ENCODE peak calls at places on chromosomes 1 and 21, in four cellular contexts. T, B, S and J are unnamed samples.
A peak's percentile ranks its signal among the peaks of the same experiment; 100 is the strongest.

GRCh38 chr21:14403681-14404318 is 20.9 kb upstream of the HSPA13 start:
- DNase-seq in S (peak; percentile 19), T (no peak), B (peak; percentile 9), J (no peak)

GRCh38 chr1:25566730-25567341 is 23.4 kb downstream of the LDLRAP1 start:
- DNase-seq in S (no peak), B (no peak), T (no peak), J (no peak)

GRCh38 chr1:192660613-192661012 is 24.7 kb downstream of the RGS13 start:
- DNase-seq in S (no peak), B (no peak), T (no peak), J (no peak)

GRCh38 chr1:160205242-160205973 is at the start of gene PEA15:
- DNase-seq in B (no peak), T (peak; percentile 82), S (no peak), J (peak; percentile 68)

GRCh38 chr1:114258633-114259032 is 105.0 kb upstream of the SYT6 start:
- DNase-seq in B (no peak), T (no peak), S (no peak), J (no peak)

GRCh38 chr1:201049248-201049831 is 25.8 kb upstream of the KIF21B start:
- DNase-seq in S (no peak), T (no peak), B (no peak), J (no peak)

GRCh38 chr1:24142546-24143431 is at the start of gene IL22RA1:
- DNase-seq in S (peak; percentile 48), T (no peak), B (no peak), J (no peak)

GRCh38 chr1:224621813-224622682 is 5.9 kb downstream of the CNIH3 start:
- DNase-seq in T (no peak), B (no peak), S (no peak), J (no peak)

GRCh38 chr1:96515925-96516324 is 205.7 kb upstream of the PTBP2 start:
- DNase-seq in B (no peak), T (no peak), S (no peak), J (no peak)

GRCh38 chr1:172895050-172895460 is 155.7 kb downstream of the TNFSF18 start:
- DNase-seq in S (no peak), T (no peak), B (no peak), J (no peak)

GRCh38 chr21:45054927-45055612 is 19.3 kb upstream of the ADARB1 start:
- DNase-seq in S (no peak), B (no peak), T (no peak), J (no peak)

GRCh38 chr1:78911956-78912880 is 94.3 kb downstream of the ADGRL4 start:
- DNase-seq in B (no peak), S (no peak), T (no peak), J (no peak)

GRCh38 chr1:162215902-162216301 is 146.4 kb downstream of the NOS1AP start:
- DNase-seq in S (no peak), B (no peak), T (no peak), J (peak; percentile 76)

GRCh38 chr1:36238433-36238832 is 14.2 kb downstream of the THRAP3 start:
- DNase-seq in T (no peak), S (no peak), B (no peak), J (no peak)

GRCh38 chr1:240820816-240821215 is 208.9 kb upstream of the GREM2 start:
- DNase-seq in T (no peak), B (peak; percentile 2), S (no peak), J (no peak)

DNA sequence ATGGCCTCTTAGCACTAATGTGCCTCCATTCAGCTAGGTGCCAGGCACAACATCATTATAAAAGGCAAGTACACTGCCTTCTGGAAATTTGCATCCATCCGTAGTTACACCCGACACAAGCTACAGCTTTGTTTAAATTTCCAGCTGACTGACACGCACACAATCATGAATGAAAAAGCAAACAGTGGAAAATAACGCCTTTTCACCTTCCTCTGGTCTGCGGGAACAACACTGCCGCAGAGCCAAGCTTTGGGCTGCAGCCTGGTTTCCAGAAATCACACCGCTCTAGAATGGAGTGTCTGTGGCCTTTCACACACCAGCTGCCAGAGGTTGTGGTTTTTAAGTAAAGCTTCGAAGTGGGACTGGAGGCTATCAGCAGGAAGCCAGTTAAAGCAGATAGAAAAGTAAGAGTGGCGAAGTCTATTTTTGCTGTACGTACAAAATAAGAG is 142.8 kb upstream of the COA6 start:
- DNase-seq in T (no peak), S (no peak), B (no peak), J (no peak)
- TF ChIP-seq SUZ12 in T (no peak), S (no peak), B (no peak), J (no peak)

GRCh38 chr1:30445449-30445848 is 277.9 kb downstream of the MATN1 start:
- DNase-seq in S (no peak), B (no peak), T (peak; percentile 20), J (no peak)
- H3K4me1 ChIP-seq in S (no peaks in the 10 kb centered on the region), B (no peaks in the 10 kb centered on the region), T (no peaks in the 10 kb centered on the region), J (peaks cover 2% of the 10 kb centered on the region)

GRCh38 chr1:239222999-239223398 is 163.4 kb upstream of the CHRM3 start:
- DNase-seq in T (no peak), B (no peak), S (no peak), J (no peak)
- H3K9me3 ChIP-seq in T (peaks cover 3% of the 10 kb centered on the region), B (no peaks in the 10 kb centered on the region), S (peaks cover 96% of the 10 kb centered on the region), J (peaks cover 20% of the 10 kb centered on the region)

GRCh38 chr1:37363535-37363934 is 110.8 kb upstream of the ZC3H12A start:
- DNase-seq in S (no peak), T (no peak), B (no peak), J (no peak)
- TF ChIP-seq SUZ12 in S (no peak), T (no peak), B (no peak), J (no peak)

GRCh38 chr21:34617753-34618339 is 2.9 kb upstream of the RCAN1 start:
- DNase-seq in T (no peak), S (no peak), B (no peak), J (no peak)
- H3K4me1 ChIP-seq in T (no peaks in the 10 kb centered on the region), S (peaks cover 22% of the 10 kb centered on the region), B (peaks cover under 1% of the 10 kb centered on the region), J (no peaks in the 10 kb centered on the region)

GRCh38 chr1:178577882-178578281 is 65.0 kb downstream of the TEX35 start:
- DNase-seq in T (no peak), S (no peak), B (no peak), J (no peak)

GRCh38 chr1:178576841-178577240 is 63.9 kb downstream of the TEX35 start:
- DNase-seq in B (no peak), T (no peak), S (no peak), J (no peak)

GRCh38 chr1:178573330-178573729 is 60.4 kb downstream of the TEX35 start:
- DNase-seq in T (no peak), B (peak; percentile 23), S (no peak), J (no peak)

GRCh38 chr1:178574345-178574744 is 61.4 kb downstream of the TEX35 start:
- DNase-seq in S (no peak), T (no peak), B (no peak), J (no peak)

GRCh38 chr1:178575611-178576331 is 62.9 kb downstream of the TEX35 start:
- DNase-seq in T (no peak), B (peak; percentile 19), S (no peak), J (peak; percentile 22)
- H3K9me3 ChIP-seq in T (no peaks in the 10 kb centered on the region), B (no peaks in the 10 kb centered on the region), S (no peaks in the 10 kb centered on the region), J (no peaks in the 10 kb centered on the region)